ENCODE peak calls at places on chromosomes 4 and X, in five cellular contexts. One of them, this sample, is unnamed.

GRCh38 chrX:123860506-123860840 is 620 bp downstream of the XIAP start:
- DNase-seq in T-helper 1 cell: no peak
- DNase-seq in pancreas: no peak
- DNase-seq in A172: no peak
- DNase-seq in OCI-LY7: peak
- DNase-seq in this sample: no peak

GRCh38 chr4:156941940-156942548 is 29.6 kb downstream of the PDGFC start:
- DNase-seq in A172: peak
- DNase-seq in pancreas: peak
- DNase-seq in T-helper 1 cell: no peak
- DNase-seq in OCI-LY7: no peak
- DNase-seq in this sample: no peak

GRCh38 chr4:186689476-186689875 is 34.2 kb downstream of the FAT1 start:
- DNase-seq in pancreas: no peak
- DNase-seq in T-helper 1 cell: no peak
- DNase-seq in OCI-LY7: no peak
- DNase-seq in A172: no peak
- DNase-seq in this sample: no peak

GRCh38 chrX:70264784-70265183 is 3.4 kb upstream of the ARR3 start:
- DNase-seq in OCI-LY7: no peak
- DNase-seq in T-helper 1 cell: no peak
- DNase-seq in A172: no peak
- DNase-seq in pancreas: no peak
- DNase-seq in this sample: no peak

GRCh38 chr4:147370473-147370872 is 110.4 kb upstream of the EDNRA start:
- DNase-seq in OCI-LY7: no peak
- DNase-seq in pancreas: no peak
- DNase-seq in A172: peak
- DNase-seq in T-helper 1 cell: no peak
- DNase-seq in this sample: no peak

GRCh38 chr4:124713213-124713592 is 671 bp upstream of the ANKRD50 start:
- DNase-seq in A172: peak
- DNase-seq in OCI-LY7: peak
- DNase-seq in T-helper 1 cell: no peak
- DNase-seq in pancreas: peak
- DNase-seq in this sample: peak

GRCh38 chrX:45006002-45006800 is 133.2 kb downstream of the KDM6A start:
- DNase-seq in T-helper 1 cell: no peak
- DNase-seq in A172: peak
- DNase-seq in pancreas: no peak
- DNase-seq in OCI-LY7: no peak
- DNase-seq in this sample: no peak

GRCh38 chr4:114180481-114180880 is 201.0 kb upstream of the ARSJ start:
- DNase-seq in T-helper 1 cell: no peak
- DNase-seq in OCI-LY7: peak
- DNase-seq in pancreas: peak
- DNase-seq in A172: peak
- DNase-seq in this sample: peak

GRCh38 chrX:46811101-46811500 is 25.7 kb upstream of the RP2 start:
- DNase-seq in OCI-LY7: no peak
- DNase-seq in T-helper 1 cell: no peak
- DNase-seq in A172: no peak
- DNase-seq in pancreas: no peak
- DNase-seq in this sample: no peak

GRCh38 chrX:27336466-27337091 is 126.6 kb downstream of the PPP4R3C start:
- DNase-seq in OCI-LY7: peak
- DNase-seq in A172: peak
- DNase-seq in T-helper 1 cell: no peak
- DNase-seq in pancreas: peak
- DNase-seq in this sample: peak

GRCh38 chr4:152699313-152699712 is 19.5 kb upstream of the TMEM154 start:
- DNase-seq in pancreas: no peak
- DNase-seq in OCI-LY7: no peak
- DNase-seq in A172: no peak
- DNase-seq in T-helper 1 cell: no peak
- DNase-seq in this sample: no peak

GRCh38 chr4:172147702-172148101 is 334.5 kb downstream of the GALNTL6 start:
- DNase-seq in OCI-LY7: no peak
- DNase-seq in T-helper 1 cell: no peak
- DNase-seq in A172: no peak
- DNase-seq in pancreas: no peak
- DNase-seq in this sample: no peak

GRCh38 chr4:86924805-86925204 is 10.0 kb upstream of the AFF1 start:
- DNase-seq in A172: peak
- DNase-seq in pancreas: no peak
- DNase-seq in T-helper 1 cell: no peak
- DNase-seq in OCI-LY7: no peak
- DNase-seq in this sample: no peak

GRCh38 chrX:8668797-8669196 is 63.1 kb downstream of the ANOS1 start:
- DNase-seq in A172: peak
- DNase-seq in T-helper 1 cell: no peak
- DNase-seq in OCI-LY7: no peak
- DNase-seq in pancreas: no peak
- DNase-seq in this sample: no peak

GRCh38 chrX:21798677-21799219 is 40.7 kb upstream of the MBTPS2 start:
- DNase-seq in T-helper 1 cell: no peak
- DNase-seq in A172: peak
- DNase-seq in OCI-LY7: no peak
- DNase-seq in pancreas: peak
- DNase-seq in this sample: no peak

GRCh38 chr4:39134674-39135073 is 47.7 kb upstream of the WDR19 start:
- DNase-seq in A172: no peak
- DNase-seq in OCI-LY7: peak
- DNase-seq in T-helper 1 cell: no peak
- DNase-seq in pancreas: no peak
- DNase-seq in this sample: no peak

GRCh38 chrX:77436682-77437081 is 10.5 kb upstream of the FGF16 start:
- DNase-seq in T-helper 1 cell: no peak
- DNase-seq in pancreas: no peak
- DNase-seq in A172: peak
- DNase-seq in OCI-LY7: peak
- DNase-seq in this sample: no peak

GRCh38 chr4:118034061-118034785 is at the start of gene NDST3:
- DNase-seq in T-helper 1 cell: no peak
- DNase-seq in OCI-LY7: no peak
- DNase-seq in pancreas: no peak
- DNase-seq in A172: peak
- DNase-seq in this sample: peak

GRCh38 chr4:26731342-26731741 is 129.3 kb upstream of the STIM2 start:
- DNase-seq in A172: no peak
- DNase-seq in T-helper 1 cell: no peak
- DNase-seq in OCI-LY7: no peak
- DNase-seq in pancreas: no peak
- DNase-seq in this sample: no peak

This sample was measured in sciatic nerve.